ENCODE peak calls at places on chromosome 17, in nine cellular contexts. M is PC-9, A is gastrocnemius medialis, I is cardiac fibroblast, X is neural crest cell, K is fibroblast of the aortic adventitia, L is fibroblast of lung, B is Calu3, R is dorsolateral prefrontal cortex. E is an unnamed sample.
A peak's percentile ranks its signal among the peaks of the same experiment; 100 is the strongest.

GRCh38 chr17:4968916-4969550 is 1.4 kb upstream of the SPAG7 start:
- DNase-seq in M (peak; percentile 86), A (peak; percentile 21), I (peak; percentile 95), X (no peak), K (peak; percentile 97), L (peak; percentile 97), B (no peak), R (peak; percentile 20), E (peak; percentile 89)

GRCh38 chr17:50407921-50408320 is 10.6 kb upstream of the LRRC59 start:
- DNase-seq in M (no peak), A (no peak), I (no peak), X (no peak), K (no peak), L (no peak), B (no peak), R (no peak), E (no peak)

GRCh38 chr17:68738044-68738443 is 136.9 kb upstream of the FAM20A start:
- DNase-seq in M (no peak), A (no peak), I (no peak), X (no peak), K (peak; percentile 50), L (no peak), B (no peak), R (no peak), E (no peak)

GRCh38 chr17:29906969-29907368 is 23.1 kb downstream of the SSH2 start:
- DNase-seq in M (no peak), A (no peak), I (no peak), X (no peak), K (no peak), L (no peak), B (no peak), R (no peak), E (no peak)

GRCh38 chr17:74165811-74166365 is 37.6 kb upstream of the RPL38 start:
- DNase-seq in M (no peak), A (no peak), I (no peak), X (no peak), K (no peak), L (no peak), B (no peak), R (no peak), E (no peak)

GRCh38 chr17:4205917-4206316 is 57.9 kb downstream of the ANKFY1 start:
- DNase-seq in M (no peak), A (no peak), I (no peak), X (no peak), K (no peak), L (no peak), B (no peak), R (no peak), E (no peak)

GRCh38 chr17:72266099-72266852 is 145.5 kb downstream of the SOX9 start:
- DNase-seq in M (no peak), A (no peak), I (no peak), X (no peak), K (no peak), L (no peak), B (no peak), R (no peak), E (no peak)

GRCh38 chr17:49814781-49815496 is 26.5 kb downstream of the KAT7 start:
- DNase-seq in M (no peak), A (no peak), I (no peak), X (no peak), K (no peak), L (no peak), B (no peak), R (no peak), E (no peak)

DNA sequence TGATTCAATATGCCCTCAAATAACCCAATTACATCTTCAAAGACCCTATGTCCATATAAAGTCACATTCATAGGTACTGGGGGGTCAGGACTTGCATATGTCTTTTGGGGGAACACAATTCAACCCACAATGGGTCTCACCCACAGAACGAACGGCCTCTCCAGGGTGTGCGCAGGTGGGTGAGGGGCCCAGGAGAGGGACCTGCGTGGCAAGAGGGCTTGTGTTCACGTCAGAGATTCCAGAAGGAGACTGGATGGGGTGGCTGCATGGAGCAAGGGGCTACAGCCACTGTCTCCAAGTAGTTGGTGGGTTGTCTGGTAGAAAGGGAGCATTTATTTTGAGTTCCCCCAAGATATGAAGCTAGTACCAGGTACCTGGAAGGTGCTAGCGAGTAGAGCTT is 212.2 kb downstream of the SEC14L1 start:
- DNase-seq in M (no peak), A (no peak), I (no peak), X (no peak), K (no peak), L (no peak), B (no peak), R (no peak), E (no peak)
- TF ChIP-seq CTCF in M (no peak), A (no peak), I (no peak), X (no peak), K (no peak), L (no peak), B (no peak), R (no peak), E (no peak)

DNA sequence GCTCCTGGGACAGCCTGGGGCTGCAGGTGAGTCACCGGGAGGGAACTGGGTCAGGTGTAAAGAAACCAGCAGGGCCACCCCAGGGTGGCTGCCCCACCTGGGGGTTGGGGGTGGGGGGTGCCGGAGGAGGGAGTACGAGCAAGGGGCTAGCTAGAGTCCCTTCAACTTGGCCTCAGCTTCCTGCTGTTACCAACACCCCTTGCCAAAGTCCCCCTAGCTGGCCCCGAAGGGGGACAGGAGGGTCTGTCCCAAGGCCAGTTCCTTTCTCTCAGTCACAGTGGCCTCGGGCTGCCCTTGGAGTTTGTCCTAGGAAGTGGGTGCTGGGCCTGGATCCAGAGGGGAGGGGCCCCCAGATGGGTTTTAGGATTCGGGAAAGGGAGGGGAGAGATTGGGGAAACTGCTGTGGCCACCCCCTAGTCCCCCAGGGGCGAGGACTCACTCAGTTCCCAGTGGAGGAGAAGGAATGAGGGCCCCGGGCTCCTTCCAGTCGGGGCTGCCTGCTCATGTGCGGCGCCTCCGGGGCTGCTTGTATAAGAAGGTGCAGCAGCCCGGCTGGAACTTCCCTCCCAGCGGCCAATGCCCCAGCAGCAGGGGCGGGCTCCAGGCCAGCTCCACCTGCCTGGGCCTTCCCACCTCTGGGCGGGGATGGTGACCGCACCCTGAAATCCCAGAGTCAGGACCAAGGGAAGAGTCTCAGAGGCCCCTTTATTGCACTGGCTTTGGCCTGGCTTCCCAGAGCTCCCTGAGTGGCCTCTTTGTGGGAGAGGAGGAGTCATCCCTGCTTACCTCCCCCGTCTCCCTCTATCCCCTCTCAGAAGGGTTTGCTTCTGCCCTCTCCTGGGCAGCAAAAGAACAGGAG is 7.3 kb downstream of the ARHGAP27 start:
- DNase-seq in M (peak; percentile 99), A (no peak), I (peak; percentile 62), X (peak; percentile 39), K (peak; percentile 35), L (peak; percentile 62), B (peak; percentile 97), R (no peak), E (peak; percentile 57)
- TF ChIP-seq CTCF in M (peak; percentile 71), A (no peak), I (peak; percentile 57), X (peak; percentile 65), K (peak; percentile 37), L (no peak), B (no peak), R (no peak), E (peak; percentile 68)

DNA sequence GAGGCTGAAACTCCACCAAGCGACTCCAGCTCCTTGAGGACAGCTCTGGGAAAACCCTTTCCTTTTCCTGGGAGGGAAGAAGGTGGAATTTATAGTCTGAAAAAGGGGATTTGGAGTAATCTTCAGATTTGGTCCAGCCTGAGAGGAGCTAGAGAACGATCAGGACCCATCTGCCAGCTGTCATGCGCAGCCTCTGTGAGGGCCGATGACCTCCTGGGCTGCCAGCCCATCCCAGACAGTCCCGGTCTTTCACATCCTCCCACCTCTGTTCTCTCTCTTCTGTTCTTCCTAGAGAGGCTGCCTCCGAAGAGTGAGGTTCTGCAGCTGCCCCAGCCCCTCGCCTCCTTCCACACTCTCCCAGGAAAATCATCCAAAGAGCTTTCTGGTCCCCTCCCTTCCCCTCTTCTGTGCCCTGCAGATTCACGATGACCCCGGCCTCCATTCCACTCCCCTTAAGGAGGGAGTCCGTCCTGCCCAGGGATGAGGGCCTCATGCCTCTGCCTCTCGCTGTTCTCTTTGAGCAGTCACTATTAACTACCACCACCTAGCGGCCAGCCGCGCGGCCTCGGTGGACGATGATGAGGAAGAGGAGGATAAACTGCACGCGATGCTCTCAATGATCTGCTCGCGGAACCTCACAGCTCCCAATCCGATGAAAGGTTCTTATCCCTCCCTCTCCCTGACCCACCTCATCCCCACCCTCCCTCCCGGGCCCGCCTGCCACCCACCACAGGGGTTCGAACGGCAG is 29.6 kb downstream of the SGSM2 start:
- DNase-seq in M (no peak), A (no peak), I (no peak), X (peak; percentile 32), K (no peak), L (no peak), B (no peak), R (no peak), E (no peak)
- TF ChIP-seq CTCF in M (peak; percentile 30), A (no peak), I (peak; percentile 16), X (peak; percentile 46), K (peak; percentile 8), L (no peak), B (no peak), R (no peak), E (peak; percentile 28)

GRCh38 chr17:44581868-44582267 is 24.6 kb downstream of the FZD2 start:
- DNase-seq in M (no peak), A (no peak), I (peak; percentile 32), X (no peak), K (no peak), L (no peak), B (peak; percentile 43), R (no peak), E (no peak)
- TF ChIP-seq CTCF in M (peak; percentile 29), A (no peak), I (peak; percentile 33), X (peak; percentile 16), K (peak; percentile 39), L (peak; percentile 16), B (peak; percentile 37), R (no peak), E (peak; percentile 49)

GRCh38 chr17:7445011-7445927 is at the start of gene CHRNB1:
- DNase-seq in M (peak; percentile 70), A (peak; percentile 91), I (peak; percentile 45), X (peak; percentile 73), K (no peak), L (peak; percentile 52), B (no peak), R (peak; percentile 78), E (no peak)
- TF ChIP-seq CTCF in M (no peak), A (peak; percentile 34), I (no peak), X (peak; percentile 37), K (no peak), L (no peak), B (no peak), R (no peak), E (no peak)

E was measured in HFFc6.